ENCODE peak calls at places on chromosomes 12 and 14, in eight cellular contexts. One of them, this sample, is unnamed.

GRCh38 chr14:101889366-101889765 is 75.0 kb upstream of the DYNC1H1 start:
- DNase-seq in thoracic aorta: no peak
- DNase-seq in CD4-positive, alpha-beta T cell: no peak
- DNase-seq in MM.1S: no peak
- DNase-seq in astrocyte: no peak
- DNase-seq in H9: no peak
- DNase-seq in substantia nigra: no peak
- DNase-seq in AG04450: no peak
- DNase-seq in this sample: no peak

GRCh38 chr12:40784102-40784501 is 91.9 kb downstream of the CNTN1 start:
- DNase-seq in H9: no peak
- DNase-seq in AG04450: no peak
- DNase-seq in CD4-positive, alpha-beta T cell: no peak
- DNase-seq in astrocyte: no peak
- DNase-seq in substantia nigra: no peak
- DNase-seq in MM.1S: peak; percentile 54
- DNase-seq in thoracic aorta: no peak
- DNase-seq in this sample: no peak

GRCh38 chr12:45944771-45945170 is 45.6 kb downstream of the SCAF11 start:
- DNase-seq in H9: no peak
- DNase-seq in astrocyte: peak; percentile 59
- DNase-seq in substantia nigra: no peak
- DNase-seq in CD4-positive, alpha-beta T cell: no peak
- DNase-seq in thoracic aorta: no peak
- DNase-seq in MM.1S: no peak
- DNase-seq in AG04450: no peak
- DNase-seq in this sample: no peak

GRCh38 chr14:81206115-81206514 is 14.6 kb downstream of the GTF2A1 start:
- DNase-seq in substantia nigra: no peak
- DNase-seq in astrocyte: no peak
- DNase-seq in AG04450: no peak
- DNase-seq in H9: no peak
- DNase-seq in MM.1S: no peak
- DNase-seq in thoracic aorta: no peak
- DNase-seq in CD4-positive, alpha-beta T cell: no peak
- DNase-seq in this sample: no peak

GRCh38 chr14:103453791-103454190 is 68.6 kb downstream of the MARK3 start:
- DNase-seq in astrocyte: no peak
- DNase-seq in CD4-positive, alpha-beta T cell: no peak
- DNase-seq in thoracic aorta: no peak
- DNase-seq in H9: no peak
- DNase-seq in MM.1S: no peak
- DNase-seq in substantia nigra: peak; percentile 25
- DNase-seq in AG04450: no peak
- DNase-seq in this sample: no peak

GRCh38 chr12:116982721-116983502 is 72.2 kb downstream of the FBXW8 start:
- DNase-seq in astrocyte: peak; percentile 96
- DNase-seq in thoracic aorta: peak; percentile 8
- DNase-seq in CD4-positive, alpha-beta T cell: no peak
- DNase-seq in AG04450: peak; percentile 78
- DNase-seq in substantia nigra: no peak
- DNase-seq in MM.1S: no peak
- DNase-seq in H9: no peak
- DNase-seq in this sample: no peak

GRCh38 chr14:78705989-78706388 is 535.8 kb downstream of the NRXN3 start:
- DNase-seq in AG04450: no peak
- DNase-seq in CD4-positive, alpha-beta T cell: no peak
- DNase-seq in substantia nigra: no peak
- DNase-seq in H9: no peak
- DNase-seq in astrocyte: no peak
- DNase-seq in MM.1S: no peak
- DNase-seq in thoracic aorta: no peak
- DNase-seq in this sample: no peak

GRCh38 chr12:25423355-25423754 is 129.7 kb downstream of the LMNTD1 start:
- DNase-seq in H9: no peak
- DNase-seq in AG04450: no peak
- DNase-seq in astrocyte: peak; percentile 39
- DNase-seq in substantia nigra: no peak
- DNase-seq in thoracic aorta: no peak
- DNase-seq in CD4-positive, alpha-beta T cell: no peak
- DNase-seq in MM.1S: no peak
- DNase-seq in this sample: no peak

GRCh38 chr14:38208825-38209562 is 1.3 kb downstream of the SSTR1 start:
- DNase-seq in H9: peak; percentile 60
- DNase-seq in MM.1S: no peak
- DNase-seq in substantia nigra: no peak
- DNase-seq in AG04450: no peak
- DNase-seq in thoracic aorta: no peak
- DNase-seq in CD4-positive, alpha-beta T cell: no peak
- DNase-seq in astrocyte: peak; percentile 33
- DNase-seq in this sample: no peak

GRCh38 chr14:95316826-95317225 is 2.9 kb downstream of the CLMN start:
- DNase-seq in MM.1S: no peak
- DNase-seq in CD4-positive, alpha-beta T cell: no peak
- DNase-seq in astrocyte: no peak
- DNase-seq in AG04450: no peak
- DNase-seq in H9: no peak
- DNase-seq in thoracic aorta: no peak
- DNase-seq in substantia nigra: no peak
- DNase-seq in this sample: no peak

GRCh38 chr12:124792961-124793441 is 70.7 kb downstream of the SCARB1 start:
- DNase-seq in CD4-positive, alpha-beta T cell: no peak
- DNase-seq in H9: no peak
- DNase-seq in AG04450: no peak
- DNase-seq in astrocyte: peak; percentile 42
- DNase-seq in MM.1S: no peak
- DNase-seq in substantia nigra: no peak
- DNase-seq in thoracic aorta: no peak
- DNase-seq in this sample: no peak

GRCh38 chr14:72928872-72929271 is 2.6 kb downstream of the DCAF4 start:
- DNase-seq in AG04450: no peak
- DNase-seq in astrocyte: no peak
- DNase-seq in H9: no peak
- DNase-seq in substantia nigra: no peak
- DNase-seq in thoracic aorta: no peak
- DNase-seq in MM.1S: no peak
- DNase-seq in CD4-positive, alpha-beta T cell: no peak
- DNase-seq in this sample: no peak

GRCh38 chr12:42704340-42704739 is 114.8 kb upstream of the PRICKLE1 start:
- DNase-seq in thoracic aorta: no peak
- DNase-seq in CD4-positive, alpha-beta T cell: no peak
- DNase-seq in MM.1S: no peak
- DNase-seq in AG04450: no peak
- DNase-seq in astrocyte: no peak
- DNase-seq in substantia nigra: no peak
- DNase-seq in H9: no peak
- DNase-seq in this sample: no peak

GRCh38 chr14:86022031-86022629 is 492.2 kb downstream of the FLRT2 start:
- DNase-seq in astrocyte: peak; percentile 55
- DNase-seq in thoracic aorta: no peak
- DNase-seq in MM.1S: no peak
- DNase-seq in CD4-positive, alpha-beta T cell: no peak
- DNase-seq in AG04450: peak; percentile 8
- DNase-seq in H9: no peak
- DNase-seq in substantia nigra: no peak
- DNase-seq in this sample: no peak

GRCh38 chr14:53228966-53229365 is 75.8 kb upstream of the DDHD1 start:
- DNase-seq in astrocyte: no peak
- DNase-seq in CD4-positive, alpha-beta T cell: no peak
- DNase-seq in H9: no peak
- DNase-seq in substantia nigra: no peak
- DNase-seq in MM.1S: no peak
- DNase-seq in thoracic aorta: no peak
- DNase-seq in AG04450: no peak
- DNase-seq in this sample: no peak

GRCh38 chr12:60152756-60153155 is 556.9 kb downstream of the SLC16A7 start:
- DNase-seq in substantia nigra: no peak
- DNase-seq in astrocyte: no peak
- DNase-seq in AG04450: no peak
- DNase-seq in thoracic aorta: no peak
- DNase-seq in CD4-positive, alpha-beta T cell: no peak
- DNase-seq in H9: no peak
- DNase-seq in MM.1S: no peak
- DNase-seq in this sample: no peak

GRCh38 chr14:69460093-69460701 is 24.3 kb upstream of the PLEKHD1 start:
- DNase-seq in astrocyte: peak; percentile 82
- DNase-seq in AG04450: peak; percentile 80
- DNase-seq in substantia nigra: peak; percentile 36
- DNase-seq in thoracic aorta: no peak
- DNase-seq in MM.1S: peak; percentile 33
- DNase-seq in CD4-positive, alpha-beta T cell: peak; percentile 13
- DNase-seq in H9: no peak
- DNase-seq in this sample: no peak

GRCh38 chr12:2792670-2793500 is 1.9 kb upstream of the FKBP4 start:
- DNase-seq in AG04450: no peak
- DNase-seq in CD4-positive, alpha-beta T cell: no peak
- DNase-seq in H9: no peak
- DNase-seq in substantia nigra: no peak
- DNase-seq in MM.1S: no peak
- DNase-seq in thoracic aorta: no peak
- DNase-seq in astrocyte: no peak
- DNase-seq in this sample: no peak

DNA sequence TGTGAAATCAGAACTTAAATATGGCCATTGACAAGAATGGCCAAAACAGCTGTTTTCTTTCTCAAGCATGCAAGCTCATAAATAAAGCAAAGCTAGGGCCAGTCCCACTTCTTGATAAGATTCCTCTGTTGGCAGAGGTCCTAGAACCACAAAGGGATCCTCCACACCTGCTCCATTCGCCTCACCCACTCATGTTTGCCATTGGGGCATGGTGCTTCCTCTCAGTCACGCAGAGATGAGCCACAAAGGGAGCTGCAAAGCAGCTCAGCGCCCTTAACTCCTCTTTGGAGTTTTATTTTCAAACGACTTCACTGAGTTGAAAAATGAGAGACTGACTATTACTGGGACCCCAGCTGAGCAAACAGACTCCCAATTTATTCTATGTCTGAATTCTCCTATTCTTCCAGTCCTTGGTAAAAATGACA is 16.6 kb downstream of the MANSC1 start:
- DNase-seq in substantia nigra: no peak
- DNase-seq in AG04450: peak; percentile 93
- DNase-seq in thoracic aorta: no peak
- DNase-seq in CD4-positive, alpha-beta T cell: no peak
- DNase-seq in MM.1S: no peak
- DNase-seq in H9: no peak
- DNase-seq in astrocyte: peak; percentile 98
- DNase-seq in this sample: no peak
- H3K27ac ChIP-seq in substantia nigra: peak overlapping the region; percentile 67
- H3K27ac ChIP-seq in AG04450: no peak overlapping the region
- H3K27ac ChIP-seq in thoracic aorta: peak overlapping the region; percentile 39
- H3K27ac ChIP-seq in CD4-positive, alpha-beta T cell: no peak overlapping the region
- H3K27ac ChIP-seq in MM.1S: no peak overlapping the region
- H3K27ac ChIP-seq in H9: no peak overlapping the region
- H3K27ac ChIP-seq in astrocyte: peak overlapping the region; percentile 19
- H3K27ac ChIP-seq in this sample: no peak overlapping the region

GRCh38 chr14:24426912-24427536 is 2.4 kb downstream of the CBLN3 start:
- DNase-seq in astrocyte: no peak
- DNase-seq in AG04450: no peak
- DNase-seq in thoracic aorta: no peak
- DNase-seq in MM.1S: no peak
- DNase-seq in H9: peak; percentile 77
- DNase-seq in CD4-positive, alpha-beta T cell: no peak
- DNase-seq in substantia nigra: peak; percentile 68
- DNase-seq in this sample: no peak
- H3K27ac ChIP-seq in astrocyte: no peak overlapping the region
- H3K27ac ChIP-seq in AG04450: no peak overlapping the region
- H3K27ac ChIP-seq in thoracic aorta: no peak overlapping the region
- H3K27ac ChIP-seq in MM.1S: no peak overlapping the region
- H3K27ac ChIP-seq in H9: no peak overlapping the region
- H3K27ac ChIP-seq in CD4-positive, alpha-beta T cell: no peak overlapping the region
- H3K27ac ChIP-seq in substantia nigra: no peak overlapping the region
- H3K27ac ChIP-seq in this sample: no peak overlapping the region

GRCh38 chr14:100405752-100406455 is 82.8 kb downstream of the SLC25A47 start:
- DNase-seq in substantia nigra: no peak
- DNase-seq in thoracic aorta: no peak
- DNase-seq in astrocyte: no peak
- DNase-seq in CD4-positive, alpha-beta T cell: no peak
- DNase-seq in AG04450: no peak
- DNase-seq in H9: no peak
- DNase-seq in MM.1S: no peak
- DNase-seq in this sample: no peak
- H3K27ac ChIP-seq in substantia nigra: no peak overlapping the region
- H3K27ac ChIP-seq in thoracic aorta: no peak overlapping the region
- H3K27ac ChIP-seq in astrocyte: no peak overlapping the region
- H3K27ac ChIP-seq in CD4-positive, alpha-beta T cell: no peak overlapping the region
- H3K27ac ChIP-seq in AG04450: no peak overlapping the region
- H3K27ac ChIP-seq in H9: no peak overlapping the region
- H3K27ac ChIP-seq in MM.1S: no peak overlapping the region
- H3K27ac ChIP-seq in this sample: no peak overlapping the region

GRCh38 chr12:29730481-29730880 is 53.3 kb downstream of the TMTC1 start:
- DNase-seq in H9: no peak
- DNase-seq in CD4-positive, alpha-beta T cell: no peak
- DNase-seq in thoracic aorta: no peak
- DNase-seq in AG04450: no peak
- DNase-seq in substantia nigra: no peak
- DNase-seq in astrocyte: no peak
- DNase-seq in MM.1S: no peak
- DNase-seq in this sample: no peak

GRCh38 chr12:29731556-29731955 is 52.2 kb downstream of the TMTC1 start:
- DNase-seq in AG04450: no peak
- DNase-seq in H9: no peak
- DNase-seq in MM.1S: no peak
- DNase-seq in substantia nigra: no peak
- DNase-seq in CD4-positive, alpha-beta T cell: no peak
- DNase-seq in thoracic aorta: no peak
- DNase-seq in astrocyte: no peak
- DNase-seq in this sample: no peak

GRCh38 chr12:29733060-29733459 is 50.7 kb downstream of the TMTC1 start:
- DNase-seq in thoracic aorta: no peak
- DNase-seq in MM.1S: no peak
- DNase-seq in CD4-positive, alpha-beta T cell: no peak
- DNase-seq in astrocyte: peak; percentile 35
- DNase-seq in substantia nigra: no peak
- DNase-seq in H9: no peak
- DNase-seq in AG04450: no peak
- DNase-seq in this sample: no peak

GRCh38 chr12:29734299-29734698 is 49.4 kb downstream of the TMTC1 start:
- DNase-seq in thoracic aorta: no peak
- DNase-seq in CD4-positive, alpha-beta T cell: no peak
- DNase-seq in astrocyte: no peak
- DNase-seq in substantia nigra: no peak
- DNase-seq in MM.1S: no peak
- DNase-seq in AG04450: no peak
- DNase-seq in H9: no peak
- DNase-seq in this sample: no peak

GRCh38 chr12:29732211-29732992 is 51.3 kb downstream of the TMTC1 start:
- DNase-seq in substantia nigra: no peak
- DNase-seq in CD4-positive, alpha-beta T cell: no peak
- DNase-seq in AG04450: no peak
- DNase-seq in MM.1S: no peak
- DNase-seq in astrocyte: peak; percentile 51
- DNase-seq in thoracic aorta: no peak
- DNase-seq in H9: no peak
- DNase-seq in this sample: no peak
- H3K27ac ChIP-seq in substantia nigra: no peak overlapping the region
- H3K27ac ChIP-seq in CD4-positive, alpha-beta T cell: no peak overlapping the region
- H3K27ac ChIP-seq in AG04450: no peak overlapping the region
- H3K27ac ChIP-seq in MM.1S: no peak overlapping the region
- H3K27ac ChIP-seq in astrocyte: no peak overlapping the region
- H3K27ac ChIP-seq in thoracic aorta: no peak overlapping the region
- H3K27ac ChIP-seq in H9: no peak overlapping the region
- H3K27ac ChIP-seq in this sample: no peak overlapping the region

GRCh38 chr12:121610239-121611149 is 15.8 kb upstream of the ORAI1 start:
- DNase-seq in H9: no peak
- DNase-seq in AG04450: no peak
- DNase-seq in astrocyte: no peak
- DNase-seq in MM.1S: no peak
- DNase-seq in CD4-positive, alpha-beta T cell: no peak
- DNase-seq in substantia nigra: no peak
- DNase-seq in thoracic aorta: no peak
- DNase-seq in this sample: no peak
- H3K27ac ChIP-seq in H9: no peak overlapping the region
- H3K27ac ChIP-seq in AG04450: peak overlapping the region; percentile 47
- H3K27ac ChIP-seq in astrocyte: no peak overlapping the region
- H3K27ac ChIP-seq in MM.1S: no peak overlapping the region
- H3K27ac ChIP-seq in CD4-positive, alpha-beta T cell: no peak overlapping the region
- H3K27ac ChIP-seq in substantia nigra: no peak overlapping the region
- H3K27ac ChIP-seq in thoracic aorta: peak overlapping the region; percentile 82
- H3K27ac ChIP-seq in this sample: peak overlapping the region; percentile 82